ENCODE peak calls at places on chromosomes 1 and 21, in eight cellular contexts. C is WERI-Rb-1, L is tibial nerve, H is pancreas, X is psoas muscle, I is heart right ventricle, Q is SJCRH30, E is uterus. K is an unnamed sample.

GRCh38 chr1:159832309-159832708 is 5.6 kb downstream of the SLAMF8 start:
- DNase-seq in E (no peak), X (no peak), H (no peak), L (no peak), C (no peak), I (no peak), Q (no peak), K (no peak)

GRCh38 chr1:14598007-14598497 is 433 bp upstream of the KAZN start:
- DNase-seq in C (peak; percentile 78), E (no peak), I (no peak), L (no peak), Q (no peak), H (no peak), X (no peak), K (no peak)

GRCh38 chr1:94092210-94092613 is 28.7 kb downstream of the ABCA4 start:
- DNase-seq in L (no peak), H (no peak), C (no peak), I (no peak), E (peak; percentile 64), X (no peak), Q (peak; percentile 11), K (peak; percentile 30)

GRCh38 chr1:178109348-178110143 is 15.6 kb downstream of the RASAL2 start:
- DNase-seq in Q (no peak), I (no peak), H (no peak), E (no peak), X (no peak), C (no peak), L (no peak), K (no peak)

GRCh38 chr1:229825042-229825441 is 199.0 kb downstream of the URB2 start:
- DNase-seq in E (no peak), Q (no peak), X (no peak), L (no peak), I (no peak), C (no peak), H (no peak), K (no peak)

GRCh38 chr1:218933526-218933925 is 240.2 kb upstream of the LYPLAL1 start:
- DNase-seq in E (no peak), I (no peak), L (no peak), X (no peak), Q (no peak), H (no peak), C (no peak), K (no peak)

GRCh38 chr21:42106425-42106824 is 35.3 kb downstream of the UMODL1 start:
- DNase-seq in Q (no peak), E (no peak), X (no peak), I (no peak), L (no peak), C (no peak), H (no peak), K (no peak)

GRCh38 chr1:218553197-218553596 is 208.1 kb downstream of the TGFB2 start:
- DNase-seq in C (no peak), I (no peak), H (no peak), Q (no peak), L (no peak), E (no peak), X (no peak), K (no peak)

GRCh38 chr1:111227875-111228747 is 598 bp downstream of the CHI3L2 start:
- DNase-seq in E (no peak), C (no peak), L (peak; percentile 21), I (no peak), H (peak; percentile 38), X (no peak), Q (peak; percentile 93), K (peak; percentile 37)

GRCh38 chr1:42348498-42348897 is 13.5 kb upstream of the FOXJ3 start:
- DNase-seq in I (no peak), Q (peak; percentile 63), X (no peak), H (no peak), L (no peak), E (no peak), C (no peak), K (no peak)

GRCh38 chr1:27526569-27527222 is 36.7 kb upstream of the WASF2 start:
- DNase-seq in X (no peak), I (no peak), Q (no peak), C (no peak), H (no peak), L (no peak), E (no peak), K (no peak)

GRCh38 chr1:46087891-46088290 is 44.5 kb downstream of the PIK3R3 start:
- DNase-seq in I (no peak), X (no peak), L (no peak), Q (no peak), E (no peak), C (no peak), H (no peak), K (no peak)

GRCh38 chr1:150626150-150626549 is 3.3 kb downstream of the ENSA start:
- DNase-seq in H (no peak), E (no peak), L (no peak), Q (no peak), X (no peak), C (no peak), I (no peak), K (no peak)

GRCh38 chr1:150621497-150622113 is 7.8 kb downstream of the ENSA start:
- DNase-seq in I (no peak), C (peak; percentile 47), X (peak; percentile 28), Q (peak; percentile 58), L (peak; percentile 34), H (peak; percentile 58), E (peak; percentile 68), K (peak; percentile 81)

GRCh38 chr1:150622219-150622975 is 7.0 kb downstream of the ENSA start:
- DNase-seq in I (peak; percentile 66), C (no peak), E (peak; percentile 57), H (no peak), Q (no peak), X (peak; percentile 62), L (peak; percentile 20), K (peak; percentile 47)

GRCh38 chr1:150619576-150620509 is 9.6 kb downstream of the ENSA start:
- DNase-seq in L (no peak), X (no peak), Q (peak; percentile 25), E (no peak), C (peak; percentile 47), H (peak; percentile 58), I (no peak), K (no peak)

DNA sequence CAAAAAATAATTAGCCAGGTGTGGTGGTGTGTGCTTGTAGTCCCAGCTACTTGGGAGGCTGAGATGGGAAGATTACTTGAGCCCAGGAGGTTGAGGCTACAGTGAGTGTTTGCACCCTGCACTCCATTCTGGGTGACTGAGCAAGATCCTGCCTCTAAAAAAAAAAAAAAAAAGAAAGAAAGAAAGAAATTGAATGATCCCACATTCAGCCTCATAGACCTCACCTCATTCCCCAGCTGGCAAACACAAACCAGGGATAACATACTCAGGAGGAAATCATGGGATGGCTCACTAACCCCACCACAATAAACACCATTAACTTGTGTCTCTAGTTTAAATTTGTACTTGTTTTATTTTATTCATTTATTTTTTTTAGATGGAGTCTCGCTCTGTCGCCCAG is 8.5 kb downstream of the ENSA start:
- DNase-seq in X (no peak), I (no peak), H (no peak), Q (no peak), L (no peak), E (no peak), C (no peak), K (no peak)
- H3K4me3 ChIP-seq in X (no peak overlapping the region), I (no peak overlapping the region), H (no peak overlapping the region), Q (no peak overlapping the region), L (no peak overlapping the region), E (no peak overlapping the region), C (no peak overlapping the region), K (no peak overlapping the region)

GRCh38 chr1:100261686-100262085 is 4.3 kb upstream of the RTCA start:
- DNase-seq in L (no peak), X (no peak), H (no peak), I (no peak), E (no peak), Q (no peak), C (no peak), K (no peak)

GRCh38 chr1:100268202-100268601 is 2.2 kb downstream of the RTCA start:
- DNase-seq in H (no peak), C (no peak), E (no peak), L (no peak), Q (no peak), I (no peak), X (no peak), K (no peak)

GRCh38 chr1:100265562-100265930 is 470 bp upstream of the RTCA start:
- DNase-seq in C (no peak), E (no peak), H (no peak), X (no peak), L (no peak), I (no peak), Q (no peak), K (no peak)

GRCh38 chr1:100265931-100266830 is at the start of gene RTCA:
- DNase-seq in C (peak; percentile 95), I (peak; percentile 98), H (peak; percentile 94), Q (peak; percentile 97), X (peak; percentile 98), E (peak; percentile 96), L (peak; percentile 92), K (peak; percentile 98)

DNA sequence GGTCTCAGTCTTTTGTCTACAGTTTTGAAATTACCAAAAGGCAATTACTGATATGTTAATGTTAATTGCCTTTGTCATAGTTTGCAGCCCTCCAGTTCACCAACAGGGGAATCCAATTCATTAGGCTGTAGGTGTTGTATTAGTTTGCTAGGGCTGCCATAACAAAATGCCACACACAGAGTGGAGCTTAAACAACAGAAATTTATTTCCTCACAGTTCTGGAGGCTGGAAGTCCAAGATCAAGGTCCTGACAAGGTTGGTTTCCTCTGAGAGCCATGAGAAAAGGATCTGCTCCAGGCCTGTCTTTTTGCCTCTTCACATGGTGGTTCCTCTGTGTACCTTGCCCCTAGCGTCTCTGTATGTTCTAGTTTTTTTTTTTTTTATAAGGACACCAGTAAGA is 1.3 kb downstream of the RTCA start:
- DNase-seq in X (no peak), C (no peak), I (no peak), L (no peak), E (no peak), Q (no peak), H (no peak), K (no peak)
- H3K4me3 ChIP-seq in X (peak overlapping the region; percentile 97), C (peak overlapping the region; percentile 87), I (peak overlapping the region; percentile 84), L (peak overlapping the region; percentile 86), E (no peak overlapping the region), Q (peak overlapping the region; percentile 98), H (peak overlapping the region; percentile 100), K (peak overlapping the region; percentile 97)

DNA sequence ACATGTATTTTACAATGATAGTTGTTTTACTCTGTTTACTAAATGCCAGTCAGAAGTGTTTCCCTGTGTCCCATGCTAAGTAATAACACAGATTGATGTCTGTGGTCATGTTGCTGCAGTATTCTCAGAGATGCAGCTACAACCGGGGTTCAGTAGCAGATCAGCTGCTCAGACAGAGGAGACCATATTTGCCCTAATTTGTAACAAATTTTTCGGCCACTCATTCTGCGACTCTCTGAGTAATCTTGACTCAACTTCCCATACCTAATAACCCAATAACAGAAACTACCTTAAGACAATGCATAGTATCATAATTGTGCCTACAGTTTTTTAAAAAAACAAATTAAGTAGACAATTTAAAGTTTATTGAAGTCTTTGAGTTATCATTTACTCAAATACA is 32.6 kb downstream of the NIBAN1 start:
- DNase-seq in X (no peak), H (no peak), E (no peak), I (no peak), Q (no peak), C (no peak), L (no peak), K (peak; percentile 80)
- H3K4me3 ChIP-seq in X (no peak overlapping the region), H (no peak overlapping the region), E (no peak overlapping the region), I (no peak overlapping the region), Q (no peak overlapping the region), C (no peak overlapping the region), L (no peak overlapping the region), K (no peak overlapping the region)

GRCh38 chr1:205325334-205325884 is 3.9 kb upstream of the NUAK2 start:
- DNase-seq in H (peak; percentile 83), L (no peak), I (no peak), E (peak; percentile 64), Q (peak; percentile 89), C (peak; percentile 93), X (no peak), K (peak; percentile 69)
- H3K4me3 ChIP-seq in H (no peak overlapping the region), L (no peak overlapping the region), I (no peak overlapping the region), E (no peak overlapping the region), Q (no peak overlapping the region), C (no peak overlapping the region), X (no peak overlapping the region), K (no peak overlapping the region)

K was measured in GM12865.